ENCODE peak calls at places on chromosomes 13 and 19, in eight cellular contexts. Z is hippocampal formation, C is mucosa of gallbladder, S is kidney epithelial cell, R is SHP77, M is GM12864, P is hypothalamus, I is foreskin melanocyte. G is an unnamed sample.

GRCh38 chr13:51770160-51770559 is 33.8 kb downstream of the DHRS12 start:
- DNase-seq in Z (no peak), C (no peak), S (no peak), R (no peak), M (no peak), P (no peak), I (no peak), G (no peak)

GRCh38 chr19:38915329-38916321 is 3.6 kb upstream of the CCER2 start:
- DNase-seq in Z (no peak), C (no peak), S (no peak), R (no peak), M (no peak), P (no peak), I (no peak), G (no peak)

GRCh38 chr19:18023596-18024212 is 15.7 kb downstream of the ARRDC2 start:
- DNase-seq in Z (peak; percentile 54), C (peak; percentile 87), S (no peak), R (no peak), M (no peak), P (peak; percentile 44), I (peak; percentile 88), G (no peak)

GRCh38 chr19:5349041-5349440 is 8.4 kb upstream of the PTPRS start:
- DNase-seq in Z (no peak), C (no peak), S (no peak), R (peak; percentile 25), M (no peak), P (no peak), I (no peak), G (no peak)

GRCh38 chr19:4534836-4535658 is at the start of gene PLIN5:
- DNase-seq in Z (peak; percentile 46), C (peak; percentile 64), S (no peak), R (peak; percentile 76), M (no peak), P (peak; percentile 68), I (peak; percentile 16), G (peak; percentile 77)

GRCh38 chr13:64505511-64505910 is 2724.6 kb downstream of the PCDH9 start:
- DNase-seq in Z (no peak), C (no peak), S (no peak), R (no peak), M (no peak), P (no peak), I (no peak), G (no peak)

GRCh38 chr13:46687810-46688209 is 109.2 kb downstream of the ESD start:
- DNase-seq in Z (no peak), C (peak; percentile 53), S (no peak), R (no peak), M (no peak), P (no peak), I (peak; percentile 29), G (no peak)

GRCh38 chr19:7063339-7063738 is 4.9 kb upstream of the MBD3L3 start:
- DNase-seq in Z (no peak), C (no peak), S (no peak), R (no peak), M (no peak), P (no peak), I (no peak), G (no peak)

GRCh38 chr13:81597101-81597500 is 1256.2 kb upstream of the SPRY2 start:
- DNase-seq in Z (no peak), C (no peak), S (no peak), R (no peak), M (no peak), P (no peak), I (no peak), G (no peak)

GRCh38 chr19:53980553-53981407 is 10.7 kb upstream of the CACNG6 start:
- DNase-seq in Z (no peak), C (no peak), S (no peak), R (no peak), M (no peak), P (no peak), I (no peak), G (no peak)

GRCh38 chr13:98942997-98943396 is 34.9 kb downstream of the DOCK9 start:
- DNase-seq in Z (no peak), C (no peak), S (no peak), R (no peak), M (no peak), P (no peak), I (no peak), G (no peak)

GRCh38 chr13:31372454-31372853 is 172.7 kb downstream of the B3GLCT start:
- DNase-seq in Z (no peak), C (no peak), S (no peak), R (no peak), M (no peak), P (no peak), I (no peak), G (no peak)

GRCh38 chr13:40185393-40185792 is 481.0 kb downstream of the FOXO1 start:
- DNase-seq in Z (no peak), C (no peak), S (no peak), R (no peak), M (no peak), P (no peak), I (no peak), G (no peak)

GRCh38 chr19:7199613-7200533 is 94.3 kb downstream of the INSR start:
- DNase-seq in Z (no peak), C (peak; percentile 62), S (no peak), R (no peak), M (no peak), P (no peak), I (no peak), G (no peak)

GRCh38 chr13:99656843-99657506 is 155.7 kb downstream of the TM9SF2 start:
- DNase-seq in Z (no peak), C (no peak), S (no peak), R (no peak), M (no peak), P (no peak), I (no peak), G (no peak)

GRCh38 chr19:36169084-36169760 is 17.0 kb upstream of the COX7A1 start:
- DNase-seq in Z (no peak), C (no peak), S (no peak), R (peak; percentile 33), M (no peak), P (no peak), I (no peak), G (no peak)

GRCh38 chr19:41366089-41366488 is 2.1 kb upstream of the B9D2 start:
- DNase-seq in Z (no peak), C (no peak), S (no peak), R (no peak), M (no peak), P (no peak), I (no peak), G (no peak)

GRCh38 chr19:293436-294110 is 2.4 kb upstream of the PLPP2 start:
- DNase-seq in Z (no peak), C (no peak), S (no peak), R (no peak), M (no peak), P (no peak), I (no peak), G (no peak)

GRCh38 chr19:45668342-45668871 is 386 bp downstream of the GIPR start:
- DNase-seq in Z (no peak), C (no peak), S (no peak), R (no peak), M (no peak), P (no peak), I (no peak), G (no peak)